ENCODE peak calls at places on chromosomes 16 and 17, in four cellular contexts. Q is HepG2, F is K562, H is GM12878. T is an unnamed sample.

GRCh38 chr17:72151565-72152391 is 31.0 kb downstream of the SOX9 start:
- DNase-seq in Q (peak), F (peak), H (no peak), T (peak)

GRCh38 chr17:73278465-73279453 is 17.1 kb upstream of the CPSF4L start:
- DNase-seq in Q (no peak), F (no peak), H (no peak), T (no peak)

GRCh38 chr16:6835941-6836340 is 496.7 kb upstream of the RBFOX1 start:
- DNase-seq in Q (no peak), F (no peak), H (no peak), T (no peak)

GRCh38 chr16:65024649-65025243 is 97.1 kb downstream of the CDH11 start:
- DNase-seq in Q (no peak), F (no peak), H (no peak), T (no peak)

GRCh38 chr16:7646831-7647230 is 314.2 kb downstream of the RBFOX1 start:
- DNase-seq in Q (no peak), F (no peak), H (no peak), T (no peak)

GRCh38 chr17:29019475-29020181 is 13.8 kb upstream of the SEZ6 start:
- DNase-seq in Q (no peak), F (peak), H (no peak), T (no peak)

GRCh38 chr16:138049-138417 is 440 bp downstream of the NPRL3 start:
- DNase-seq in Q (no peak), F (peak), H (no peak), T (no peak)

GRCh38 chr16:82337355-82337754 is 167.3 kb upstream of the MPHOSPH6 start:
- DNase-seq in Q (no peak), F (no peak), H (no peak), T (no peak)

GRCh38 chr17:48143629-48144028 is 36.1 kb downstream of the SNX11 start:
- DNase-seq in Q (no peak), F (no peak), H (no peak), T (no peak)

GRCh38 chr17:29163563-29163962 is 16.6 kb downstream of the MYO18A start:
- DNase-seq in Q (no peak), F (no peak), H (no peak), T (no peak)

GRCh38 chr16:50229149-50229726 is 37.1 kb upstream of the ADCY7 start:
- DNase-seq in Q (no peak), F (peak), H (no peak), T (no peak)

GRCh38 chr16:24721830-24722238 is 7.6 kb upstream of the TNRC6A start:
- DNase-seq in Q (no peak), F (no peak), H (no peak), T (no peak)

GRCh38 chr16:21257284-21257683 is 20.8 kb downstream of the CRYM start:
- DNase-seq in Q (no peak), F (no peak), H (no peak), T (no peak)

GRCh38 chr16:21260870-21261791 is 17.0 kb downstream of the CRYM start:
- DNase-seq in Q (peak), F (peak), H (no peak), T (peak)

GRCh38 chr16:21253470-21253869 is 20.0 kb downstream of the ANKS4B start:
- DNase-seq in Q (peak), F (peak), H (no peak), T (no peak)

GRCh38 chr16:21256636-21257035 is 21.5 kb downstream of the CRYM start:
- DNase-seq in Q (no peak), F (no peak), H (no peak), T (no peak)
- TF ChIP-seq POLR2AphosphoS2 in Q (no peak), F (no peak), H (no peak), T (no peak)

GRCh38 chr17:44769230-44769629 is 10.4 kb downstream of the ADAM11 start:
- DNase-seq in Q (no peak), F (no peak), H (no peak), T (no peak)

GRCh38 chr17:44768505-44769142 is 9.8 kb downstream of the ADAM11 start:
- DNase-seq in Q (no peak), F (no peak), H (no peak), T (no peak)

GRCh38 chr17:44766409-44767038 is 7.7 kb downstream of the ADAM11 start:
- DNase-seq in Q (no peak), F (no peak), H (no peak), T (no peak)

GRCh38 chr17:44765965-44766364 is 7.2 kb downstream of the ADAM11 start:
- DNase-seq in Q (no peak), F (no peak), H (no peak), T (no peak)

GRCh38 chr17:44767493-44767892 is 8.7 kb downstream of the ADAM11 start:
- DNase-seq in Q (no peak), F (no peak), H (no peak), T (no peak)
- TF ChIP-seq MAX in Q (no peak), F (no peak), H (no peak), T (no peak)

DNA sequence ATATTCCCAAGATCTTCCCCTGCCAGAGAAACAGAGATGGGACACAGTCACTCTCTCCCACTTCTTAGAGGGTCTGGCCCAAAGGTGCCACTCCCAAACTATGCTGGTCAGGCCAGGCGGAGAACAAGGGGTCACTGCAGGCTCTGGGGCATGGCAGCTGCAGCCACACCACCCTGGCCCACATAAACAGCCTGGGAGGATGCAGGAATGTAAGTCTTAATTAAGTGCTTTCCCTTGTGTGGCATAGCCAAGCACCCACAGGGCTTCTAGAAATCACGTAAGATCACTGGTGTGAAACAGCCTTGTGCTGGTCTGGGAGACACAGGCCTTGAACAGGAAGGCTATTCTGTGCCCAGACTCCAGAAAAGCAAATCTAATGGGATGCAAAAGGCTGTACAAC is 31.5 kb downstream of the ABCC12 start:
- DNase-seq in Q (no peak), F (no peak), H (no peak), T (no peak)
- TF ChIP-seq BHLHE40 in Q (no peak), F (no peak), H (no peak), T (no peak)

GRCh38 chr17:37818689-37819088 is 73.8 kb upstream of the HNF1B start:
- DNase-seq in Q (no peak), F (no peak), H (no peak), T (peak)
- TF ChIP-seq POLR2AphosphoS2 in Q (no peak), F (no peak), H (no peak), T (no peak)

GRCh38 chr16:72827907-72828306 is 220.0 kb downstream of the ZFHX3 start:
- DNase-seq in Q (no peak), F (no peak), H (no peak), T (no peak)

GRCh38 chr16:72823961-72824490 is 223.9 kb downstream of the ZFHX3 start:
- DNase-seq in Q (no peak), F (no peak), H (no peak), T (no peak)

GRCh38 chr16:72821551-72821950 is 226.4 kb downstream of the ZFHX3 start:
- DNase-seq in Q (no peak), F (no peak), H (no peak), T (no peak)

GRCh38 chr16:72825912-72826621 is 221.9 kb downstream of the ZFHX3 start:
- DNase-seq in Q (no peak), F (no peak), H (no peak), T (no peak)

GRCh38 chr16:72824761-72825160 is 223.2 kb downstream of the ZFHX3 start:
- DNase-seq in Q (no peak), F (no peak), H (no peak), T (no peak)
- TF ChIP-seq MAX in Q (no peak), F (no peak), H (no peak), T (no peak)